ENCODE peak calls at places on chromosomes 16 and 17, in five cellular contexts. One of them, this sample, is unnamed.

GRCh38 chr17:34899892-34900291 is 61.4 kb downstream of the CCT6B start:
- DNase-seq in adrenal gland: no peak
- DNase-seq in mesendoderm: no peak
- DNase-seq in ACHN: no peak
- DNase-seq in mucosa of gallbladder: no peak
- DNase-seq in this sample: no peak

GRCh38 chr17:77312786-77313599 is 172.2 kb downstream of the SEC14L1 start:
- DNase-seq in adrenal gland: peak
- DNase-seq in mesendoderm: no peak
- DNase-seq in ACHN: no peak
- DNase-seq in mucosa of gallbladder: peak
- DNase-seq in this sample: no peak

GRCh38 chr16:57728336-57729181 is 7.0 kb upstream of the KATNB1 start:
- DNase-seq in adrenal gland: no peak
- DNase-seq in mesendoderm: no peak
- DNase-seq in ACHN: no peak
- DNase-seq in mucosa of gallbladder: no peak
- DNase-seq in this sample: no peak

GRCh38 chr16:75928295-75928694 is 202.0 kb upstream of the CPHXL start:
- DNase-seq in adrenal gland: no peak
- DNase-seq in mesendoderm: no peak
- DNase-seq in ACHN: no peak
- DNase-seq in mucosa of gallbladder: no peak
- DNase-seq in this sample: no peak

GRCh38 chr16:57422026-57422944 is 17.7 kb downstream of the CCL17 start:
- DNase-seq in adrenal gland: peak
- DNase-seq in mesendoderm: peak
- DNase-seq in ACHN: peak
- DNase-seq in mucosa of gallbladder: peak
- DNase-seq in this sample: peak

GRCh38 chr17:10875984-10876555 is 38.2 kb upstream of the PIRT start:
- DNase-seq in adrenal gland: peak
- DNase-seq in mesendoderm: peak
- DNase-seq in ACHN: peak
- DNase-seq in mucosa of gallbladder: peak
- DNase-seq in this sample: peak

GRCh38 chr17:4250887-4251286 is 12.9 kb downstream of the ANKFY1 start:
- DNase-seq in adrenal gland: no peak
- DNase-seq in mesendoderm: no peak
- DNase-seq in ACHN: no peak
- DNase-seq in mucosa of gallbladder: no peak
- DNase-seq in this sample: no peak

GRCh38 chr17:33310296-33310695 is 17.2 kb upstream of the ASIC2 start:
- DNase-seq in adrenal gland: no peak
- DNase-seq in mesendoderm: no peak
- DNase-seq in ACHN: no peak
- DNase-seq in mucosa of gallbladder: peak
- DNase-seq in this sample: no peak

GRCh38 chr16:63289834-63290460 is 1253.7 kb upstream of the CDH8 start:
- DNase-seq in adrenal gland: peak
- DNase-seq in mesendoderm: peak
- DNase-seq in ACHN: peak
- DNase-seq in mucosa of gallbladder: peak
- DNase-seq in this sample: peak

GRCh38 chr16:48157794-48158193 is 2.0 kb upstream of the ABCC12 start:
- DNase-seq in adrenal gland: no peak
- DNase-seq in mesendoderm: no peak
- DNase-seq in ACHN: no peak
- DNase-seq in mucosa of gallbladder: no peak
- DNase-seq in this sample: no peak

GRCh38 chr16:67063008-67063407 is 34.1 kb downstream of the CBFB start:
- DNase-seq in adrenal gland: no peak
- DNase-seq in mesendoderm: no peak
- DNase-seq in ACHN: no peak
- DNase-seq in mucosa of gallbladder: no peak
- DNase-seq in this sample: no peak

GRCh38 chr17:43591750-43592562 is 45.8 kb upstream of the ETV4 start:
- DNase-seq in adrenal gland: peak
- DNase-seq in mesendoderm: peak
- DNase-seq in ACHN: peak
- DNase-seq in mucosa of gallbladder: peak
- DNase-seq in this sample: no peak